ENCODE peak calls at places on chromosomes 6 and 20, in ten cellular contexts. G is BJ, Z is brain microvascular endothelial cell, B is mesothelial cell of epicardium, K is Panc1, D is tibial nerve, U is dorsolateral prefrontal cortex, S is fibroblast of mammary gland, Q is AG04450, L is bronchial epithelial cell. O is an unnamed sample.
A peak's percentile ranks its signal among the peaks of the same experiment; 100 is the strongest.

GRCh38 chr6:87104657-87105056 is 9.8 kb upstream of the CGA start:
- DNase-seq in K (no peak), L (no peak), B (no peak), D (no peak), U (no peak), Q (no peak), G (no peak), Z (no peak), S (no peak), O (no peak)

GRCh38 chr6:21149460-21149859 is 444.1 kb upstream of the SOX4 start:
- DNase-seq in B (no peak), Z (no peak), Q (no peak), G (peak; percentile 93), K (no peak), L (no peak), U (no peak), D (no peak), S (peak; percentile 77), O (no peak)

GRCh38 chr6:32565511-32565910 is 24.1 kb downstream of the HLA-DRB1 start:
- DNase-seq in S (no peak), K (no peak), D (no peak), Q (no peak), B (no peak), G (no peak), U (no peak), L (no peak), Z (no peak), O (no peak)

GRCh38 chr6:157764346-157765068 is 58.5 kb upstream of the SNX9 start:
- DNase-seq in D (peak; percentile 66), Z (peak; percentile 100), B (peak; percentile 71), L (peak; percentile 100), K (peak; percentile 98), G (peak; percentile 100), U (peak; percentile 93), Q (peak; percentile 99), S (peak; percentile 100), O (no peak)

GRCh38 chr20:31842471-31843157 is 2.8 kb downstream of the FOXS1 start:
- DNase-seq in S (peak; percentile 46), D (peak; percentile 36), U (no peak), Z (peak; percentile 84), L (no peak), B (peak; percentile 41), G (no peak), K (no peak), Q (no peak), O (no peak)

GRCh38 chr20:1863296-1863695 is 31.9 kb upstream of the SIRPA start:
- DNase-seq in Z (no peak), Q (no peak), D (no peak), B (no peak), L (no peak), S (peak; percentile 31), K (no peak), G (no peak), U (no peak), O (no peak)

GRCh38 chr6:145031962-145032361 is 703.4 kb downstream of the EPM2A start:
- DNase-seq in S (no peak), Z (no peak), D (no peak), L (no peak), K (no peak), Q (no peak), G (no peak), B (no peak), U (no peak), O (no peak)

GRCh38 chr6:36666726-36667591 is 11.6 kb upstream of the CDKN1A start:
- DNase-seq in S (peak; percentile 97), D (peak; percentile 78), B (no peak), K (no peak), U (peak; percentile 79), G (peak; percentile 57), Z (peak; percentile 93), L (peak; percentile 99), Q (peak; percentile 89), O (no peak)

GRCh38 chr6:119536666-119537065 is 187.1 kb upstream of the MAN1A1 start:
- DNase-seq in Z (no peak), B (no peak), G (no peak), D (no peak), S (no peak), U (no peak), K (no peak), L (no peak), Q (no peak), O (no peak)

GRCh38 chr6:34246563-34247391 is 2.0 kb downstream of the SMIM29 start:
- DNase-seq in D (no peak), K (no peak), Z (peak; percentile 28), L (no peak), G (no peak), U (no peak), B (no peak), S (peak; percentile 57), Q (no peak), O (no peak)

GRCh38 chr6:159180001-159180400 is 10.8 kb downstream of the FNDC1 start:
- DNase-seq in S (peak; percentile 51), D (no peak), U (no peak), B (no peak), L (no peak), Q (no peak), Z (peak; percentile 60), K (no peak), G (no peak), O (no peak)

GRCh38 chr6:14061644-14062043 is 55.9 kb upstream of the CD83 start:
- DNase-seq in G (no peak), Q (no peak), L (no peak), D (no peak), Z (no peak), K (no peak), U (no peak), B (no peak), S (no peak), O (no peak)

GRCh38 chr6:31949926-31950548 is 4.1 kb downstream of the CFB start:
- DNase-seq in S (no peak), Q (no peak), B (no peak), L (no peak), U (no peak), Z (no peak), D (no peak), K (no peak), G (no peak), O (no peak)

DNA sequence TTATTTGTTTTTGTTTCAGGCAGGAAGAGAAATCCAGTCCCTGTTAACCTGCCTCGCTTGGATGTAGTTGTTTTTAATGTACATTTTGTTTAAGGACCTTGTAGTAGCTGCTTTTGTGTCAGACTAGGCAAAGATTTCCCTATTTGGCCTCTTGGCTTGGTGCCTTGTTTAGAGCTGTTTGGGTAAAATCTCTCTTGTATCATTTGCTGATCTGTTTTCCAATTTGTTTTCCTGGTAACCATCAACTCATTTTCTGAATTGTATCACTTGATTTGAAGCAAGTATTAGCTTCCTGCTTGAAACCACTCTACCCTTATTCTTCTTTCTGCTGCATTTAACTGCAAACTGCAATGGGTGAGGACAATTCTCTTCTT is 160.7 kb downstream of the ZFAND3 start:
- DNase-seq in U (no peak), S (no peak), Q (no peak), Z (no peak), K (no peak), L (no peak), G (no peak), D (no peak), B (no peak), O (no peak)
- TF ChIP-seq CTCF in U (no peak), S (no peak), Q (no peak), Z (no peak), K (no peak), L (no peak), G (no peak), D (no peak), B (no peak), O (no peak)

DNA sequence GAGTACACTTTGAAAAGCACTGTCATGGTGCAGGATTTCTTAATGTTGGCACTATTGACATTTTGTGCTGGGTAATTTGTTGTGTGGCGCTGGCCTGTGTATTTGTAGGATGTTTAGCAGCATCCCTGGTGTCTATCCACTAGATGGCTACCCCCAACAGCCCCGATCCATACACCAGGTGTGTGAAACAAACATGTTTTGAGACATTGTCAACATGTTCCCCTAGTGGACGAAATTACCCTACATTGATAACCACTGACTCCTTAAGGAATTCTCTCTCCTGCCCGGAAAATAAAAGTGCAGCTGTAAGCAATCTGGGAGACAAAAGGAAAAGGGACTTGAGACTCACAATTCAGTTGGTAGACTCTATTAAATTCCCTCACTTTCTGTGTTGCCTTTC is 52.6 kb upstream of the TMEM200A start:
- DNase-seq in S (no peak), B (no peak), L (no peak), Q (no peak), U (no peak), Z (no peak), K (no peak), G (no peak), D (no peak), O (no peak)
- TF ChIP-seq CTCF in S (no peak), B (no peak), L (no peak), Q (peak; percentile 14), U (no peak), Z (no peak), K (no peak), G (no peak), D (no peak), O (no peak)

GRCh38 chr20:61909028-61909427 is 156.7 kb downstream of the TAF4 start:
- DNase-seq in G (no peak), Q (no peak), D (no peak), B (no peak), L (no peak), S (no peak), U (no peak), K (no peak), Z (no peak), O (no peak)

GRCh38 chr20:61908057-61909026 is 157.3 kb downstream of the TAF4 start:
- DNase-seq in K (no peak), U (no peak), Q (no peak), G (no peak), S (no peak), D (no peak), B (no peak), L (no peak), Z (no peak), O (no peak)

GRCh38 chr20:61909821-61910220 is 155.9 kb downstream of the TAF4 start:
- DNase-seq in B (no peak), L (no peak), S (no peak), U (no peak), D (no peak), Z (no peak), Q (no peak), G (no peak), K (no peak), O (no peak)

GRCh38 chr20:61905781-61906523 is 159.7 kb downstream of the TAF4 start:
- DNase-seq in U (no peak), Q (no peak), B (no peak), L (no peak), K (no peak), S (no peak), G (no peak), D (no peak), Z (no peak), O (no peak)

GRCh38 chr20:61907081-61907891 is 158.4 kb downstream of the TAF4 start:
- DNase-seq in K (no peak), Q (no peak), Z (no peak), G (no peak), U (no peak), S (no peak), D (no peak), L (no peak), B (no peak), O (no peak)
- TF ChIP-seq CTCF in K (no peak), Q (no peak), Z (no peak), G (no peak), U (no peak), S (no peak), D (no peak), L (no peak), B (no peak), O (no peak)

DNA sequence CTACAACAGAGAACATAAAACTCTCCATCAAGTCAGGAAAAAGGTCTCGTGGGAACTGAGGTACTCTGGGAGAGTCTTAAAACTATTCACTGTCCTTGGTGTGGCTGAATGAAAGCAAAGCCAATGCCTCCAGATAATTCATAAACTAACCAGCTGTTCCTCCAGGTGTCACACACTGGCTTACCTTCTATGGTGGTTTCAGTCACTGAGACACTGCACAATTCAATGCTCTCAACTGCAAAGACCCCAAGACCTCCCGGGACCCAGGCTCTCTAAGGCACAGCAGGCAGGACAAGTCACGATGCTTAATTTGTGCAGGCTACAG is 100.8 kb downstream of the GMPR start:
- DNase-seq in L (no peak), B (no peak), K (no peak), G (no peak), D (no peak), Z (no peak), Q (no peak), U (no peak), S (no peak), O (no peak)
- TF ChIP-seq CTCF in L (no peak), B (no peak), K (no peak), G (no peak), D (no peak), Z (no peak), Q (no peak), U (no peak), S (no peak), O (no peak)